ENCODE peak calls at places on chromosome 17, in seven cellular contexts. One of them, this sample, is unnamed.

GRCh38 chr17:65683428-65683827 is 122.0 kb upstream of the AXIN2 start:
- DNase-seq in adipocyte: no peak
- DNase-seq in psoas muscle: no peak
- DNase-seq in astrocyte of the spinal cord: no peak
- DNase-seq in A673: no peak
- DNase-seq in cardiac fibroblast: no peak
- DNase-seq in foreskin fibroblast: no peak
- DNase-seq in this sample: no peak

GRCh38 chr17:78130080-78130438 is 512 bp upstream of the TMC8 start:
- DNase-seq in adipocyte: no peak
- DNase-seq in psoas muscle: no peak
- DNase-seq in astrocyte of the spinal cord: no peak
- DNase-seq in A673: no peak
- DNase-seq in cardiac fibroblast: no peak
- DNase-seq in foreskin fibroblast: no peak
- DNase-seq in this sample: no peak

GRCh38 chr17:51585514-51586104 is 325.3 kb downstream of the UTP18 start:
- DNase-seq in adipocyte: no peak
- DNase-seq in psoas muscle: no peak
- DNase-seq in astrocyte of the spinal cord: no peak
- DNase-seq in A673: no peak
- DNase-seq in cardiac fibroblast: no peak
- DNase-seq in foreskin fibroblast: no peak
- DNase-seq in this sample: no peak

GRCh38 chr17:77546772-77547201 is 406.0 kb downstream of the SEC14L1 start:
- DNase-seq in adipocyte: no peak
- DNase-seq in psoas muscle: no peak
- DNase-seq in astrocyte of the spinal cord: no peak
- DNase-seq in A673: peak; percentile 91
- DNase-seq in cardiac fibroblast: no peak
- DNase-seq in foreskin fibroblast: no peak
- DNase-seq in this sample: no peak

GRCh38 chr17:42980766-42981397 is 517 bp downstream of the RUNDC1 start:
- DNase-seq in adipocyte: peak; percentile 74
- DNase-seq in psoas muscle: peak; percentile 39
- DNase-seq in astrocyte of the spinal cord: peak; percentile 24
- DNase-seq in A673: no peak
- DNase-seq in cardiac fibroblast: peak; percentile 53
- DNase-seq in foreskin fibroblast: peak; percentile 55
- DNase-seq in this sample: peak; percentile 59

GRCh38 chr17:64354396-64354795 is 36.3 kb downstream of the PECAM1 start:
- DNase-seq in adipocyte: no peak
- DNase-seq in psoas muscle: no peak
- DNase-seq in astrocyte of the spinal cord: no peak
- DNase-seq in A673: no peak
- DNase-seq in cardiac fibroblast: no peak
- DNase-seq in foreskin fibroblast: no peak
- DNase-seq in this sample: peak; percentile 64

GRCh38 chr17:62085511-62086408 is 20.7 kb upstream of the MED13 start:
- DNase-seq in adipocyte: peak; percentile 63
- DNase-seq in psoas muscle: no peak
- DNase-seq in astrocyte of the spinal cord: peak; percentile 73
- DNase-seq in A673: no peak
- DNase-seq in cardiac fibroblast: peak; percentile 18
- DNase-seq in foreskin fibroblast: peak; percentile 31
- DNase-seq in this sample: no peak

GRCh38 chr17:2029911-2030778 is at the start of gene DPH1:
- DNase-seq in adipocyte: peak; percentile 97
- DNase-seq in psoas muscle: peak; percentile 92
- DNase-seq in astrocyte of the spinal cord: peak; percentile 89
- DNase-seq in A673: peak; percentile 94
- DNase-seq in cardiac fibroblast: peak; percentile 91
- DNase-seq in foreskin fibroblast: peak; percentile 87
- DNase-seq in this sample: peak; percentile 96

GRCh38 chr17:80311216-80311827 is 50.7 kb downstream of the RNF213 start:
- DNase-seq in adipocyte: no peak
- DNase-seq in psoas muscle: no peak
- DNase-seq in astrocyte of the spinal cord: no peak
- DNase-seq in A673: no peak
- DNase-seq in cardiac fibroblast: no peak
- DNase-seq in foreskin fibroblast: no peak
- DNase-seq in this sample: no peak

GRCh38 chr17:17350491-17351355 is 47.5 kb downstream of the NT5M start:
- DNase-seq in adipocyte: peak; percentile 69
- DNase-seq in psoas muscle: no peak
- DNase-seq in astrocyte of the spinal cord: peak; percentile 31
- DNase-seq in A673: no peak
- DNase-seq in cardiac fibroblast: no peak
- DNase-seq in foreskin fibroblast: peak; percentile 35
- DNase-seq in this sample: peak; percentile 41

GRCh38 chr17:78865682-78866390 is 25.2 kb upstream of the USP36 start:
- DNase-seq in adipocyte: peak; percentile 90
- DNase-seq in psoas muscle: peak; percentile 82
- DNase-seq in astrocyte of the spinal cord: peak; percentile 83
- DNase-seq in A673: peak; percentile 81
- DNase-seq in cardiac fibroblast: peak; percentile 83
- DNase-seq in foreskin fibroblast: peak; percentile 67
- DNase-seq in this sample: peak; percentile 83

GRCh38 chr17:30921544-30922196 is at the start of gene ADAP2:
- DNase-seq in adipocyte: peak; percentile 25
- DNase-seq in psoas muscle: peak; percentile 59
- DNase-seq in astrocyte of the spinal cord: no peak
- DNase-seq in A673: no peak
- DNase-seq in cardiac fibroblast: no peak
- DNase-seq in foreskin fibroblast: no peak
- DNase-seq in this sample: no peak
- H3K4me3 ChIP-seq in adipocyte: peak within 1 kb of the TSS; percentile 66
- H3K4me3 ChIP-seq in psoas muscle: peak within 1 kb of the TSS; percentile 71
- H3K4me3 ChIP-seq in astrocyte of the spinal cord: peak within 1 kb of the TSS; percentile 18
- H3K4me3 ChIP-seq in A673: no peak within 1 kb of the TSS
- H3K4me3 ChIP-seq in cardiac fibroblast: peak within 1 kb of the TSS; percentile 29
- H3K4me3 ChIP-seq in foreskin fibroblast: peak within 1 kb of the TSS; percentile 9
- H3K4me3 ChIP-seq in this sample: peak within 1 kb of the TSS; percentile 39

GRCh38 chr17:32159586-32160438 is 17.5 kb downstream of the RHOT1 start:
- DNase-seq in adipocyte: no peak
- DNase-seq in psoas muscle: no peak
- DNase-seq in astrocyte of the spinal cord: no peak
- DNase-seq in A673: no peak
- DNase-seq in cardiac fibroblast: no peak
- DNase-seq in foreskin fibroblast: no peak
- DNase-seq in this sample: no peak
- H3K4me3 ChIP-seq in adipocyte: no peak overlapping the region
- H3K4me3 ChIP-seq in psoas muscle: no peak overlapping the region
- H3K4me3 ChIP-seq in astrocyte of the spinal cord: no peak overlapping the region
- H3K4me3 ChIP-seq in A673: no peak overlapping the region
- H3K4me3 ChIP-seq in cardiac fibroblast: no peak overlapping the region
- H3K4me3 ChIP-seq in foreskin fibroblast: no peak overlapping the region
- H3K4me3 ChIP-seq in this sample: no peak overlapping the region

GRCh38 chr17:81392909-81393654 is 2.2 kb upstream of the BAHCC1 start:
- DNase-seq in adipocyte: peak; percentile 46
- DNase-seq in psoas muscle: peak; percentile 44
- DNase-seq in astrocyte of the spinal cord: no peak
- DNase-seq in A673: peak; percentile 54
- DNase-seq in cardiac fibroblast: peak; percentile 36
- DNase-seq in foreskin fibroblast: no peak
- DNase-seq in this sample: peak; percentile 32

GRCh38 chr17:81394831-81395599 is at the start of gene BAHCC1:
- DNase-seq in adipocyte: peak; percentile 100
- DNase-seq in psoas muscle: peak; percentile 100
- DNase-seq in astrocyte of the spinal cord: peak; percentile 100
- DNase-seq in A673: peak; percentile 100
- DNase-seq in cardiac fibroblast: peak; percentile 100
- DNase-seq in foreskin fibroblast: peak; percentile 100
- DNase-seq in this sample: peak; percentile 100

GRCh38 chr17:81394377-81394747 is 895 bp upstream of the BAHCC1 start:
- DNase-seq in adipocyte: peak; percentile 65
- DNase-seq in psoas muscle: no peak
- DNase-seq in astrocyte of the spinal cord: no peak
- DNase-seq in A673: no peak
- DNase-seq in cardiac fibroblast: no peak
- DNase-seq in foreskin fibroblast: no peak
- DNase-seq in this sample: no peak

GRCh38 chr17:81391964-81392908 is 3.0 kb upstream of the BAHCC1 start:
- DNase-seq in adipocyte: peak; percentile 71
- DNase-seq in psoas muscle: peak; percentile 75
- DNase-seq in astrocyte of the spinal cord: peak; percentile 70
- DNase-seq in A673: no peak
- DNase-seq in cardiac fibroblast: peak; percentile 93
- DNase-seq in foreskin fibroblast: peak; percentile 61
- DNase-seq in this sample: peak; percentile 63

GRCh38 chr17:81393684-81394376 is 1.4 kb upstream of the BAHCC1 start:
- DNase-seq in adipocyte: peak; percentile 100
- DNase-seq in psoas muscle: peak; percentile 100
- DNase-seq in astrocyte of the spinal cord: peak; percentile 100
- DNase-seq in A673: peak; percentile 100
- DNase-seq in cardiac fibroblast: peak; percentile 100
- DNase-seq in foreskin fibroblast: peak; percentile 100
- DNase-seq in this sample: peak; percentile 100
- H3K4me3 ChIP-seq in adipocyte: peak overlapping the region; percentile 90
- H3K4me3 ChIP-seq in psoas muscle: peak overlapping the region; percentile 76
- H3K4me3 ChIP-seq in astrocyte of the spinal cord: peak overlapping the region; percentile 56
- H3K4me3 ChIP-seq in A673: peak overlapping the region; percentile 89
- H3K4me3 ChIP-seq in cardiac fibroblast: peak overlapping the region; percentile 30
- H3K4me3 ChIP-seq in foreskin fibroblast: peak overlapping the region; percentile 69
- H3K4me3 ChIP-seq in this sample: peak overlapping the region; percentile 66

DNA sequence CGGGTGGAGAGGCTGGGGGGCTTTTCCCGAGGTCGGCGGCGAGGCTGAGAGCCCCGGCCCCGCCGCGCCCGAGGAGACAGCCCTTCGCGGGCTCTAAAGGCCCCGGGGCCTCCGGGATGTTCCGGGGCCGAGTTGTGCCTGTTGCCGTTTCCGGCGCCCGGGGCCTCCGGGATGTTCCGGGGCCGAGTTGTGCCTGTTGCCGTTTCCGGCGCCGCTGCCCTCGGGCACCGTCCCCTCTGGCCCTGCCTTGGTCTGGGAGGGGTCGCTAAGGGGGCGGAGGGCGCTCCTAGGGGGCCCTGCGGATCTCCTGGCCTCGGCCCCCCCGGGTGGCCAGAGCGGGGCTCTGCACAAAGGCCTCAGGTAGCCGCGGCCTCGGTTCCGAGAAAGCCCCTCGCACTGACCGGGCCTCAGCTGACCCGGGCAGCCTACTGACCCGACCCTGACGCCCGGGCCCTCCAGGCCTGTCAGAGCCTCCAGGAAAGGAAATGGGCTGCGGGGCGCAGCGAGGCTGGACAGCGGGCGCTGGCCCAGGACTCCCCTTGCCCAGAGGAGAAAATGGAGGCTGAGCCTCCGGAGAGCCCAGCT is 24.2 kb downstream of the ACTG1 start:
- DNase-seq in adipocyte: peak; percentile 36
- DNase-seq in psoas muscle: peak; percentile 49
- DNase-seq in astrocyte of the spinal cord: no peak
- DNase-seq in A673: no peak
- DNase-seq in cardiac fibroblast: no peak
- DNase-seq in foreskin fibroblast: no peak
- DNase-seq in this sample: no peak
- H3K4me3 ChIP-seq in adipocyte: peak overlapping the region; percentile 77
- H3K4me3 ChIP-seq in psoas muscle: peak overlapping the region; percentile 85
- H3K4me3 ChIP-seq in astrocyte of the spinal cord: peak overlapping the region; percentile 41
- H3K4me3 ChIP-seq in A673: peak overlapping the region; percentile 50
- H3K4me3 ChIP-seq in cardiac fibroblast: peak overlapping the region; percentile 33
- H3K4me3 ChIP-seq in foreskin fibroblast: peak overlapping the region; percentile 52
- H3K4me3 ChIP-seq in this sample: peak overlapping the region; percentile 65

GRCh38 chr17:82094931-82095776 is 2.9 kb downstream of the FASN start:
- DNase-seq in adipocyte: no peak
- DNase-seq in psoas muscle: peak; percentile 12
- DNase-seq in astrocyte of the spinal cord: no peak
- DNase-seq in A673: no peak
- DNase-seq in cardiac fibroblast: no peak
- DNase-seq in foreskin fibroblast: no peak
- DNase-seq in this sample: no peak
- H3K4me3 ChIP-seq in adipocyte: peak overlapping the region; percentile 95
- H3K4me3 ChIP-seq in psoas muscle: peak overlapping the region; percentile 1
- H3K4me3 ChIP-seq in astrocyte of the spinal cord: no peak overlapping the region
- H3K4me3 ChIP-seq in A673: peak overlapping the region; percentile 99
- H3K4me3 ChIP-seq in cardiac fibroblast: no peak overlapping the region
- H3K4me3 ChIP-seq in foreskin fibroblast: peak overlapping the region; percentile 79
- H3K4me3 ChIP-seq in this sample: no peak overlapping the region

GRCh38 chr17:50026901-50027638 is 28.8 kb upstream of the ITGA3 start:
- DNase-seq in adipocyte: peak; percentile 88
- DNase-seq in psoas muscle: peak; percentile 85
- DNase-seq in astrocyte of the spinal cord: peak; percentile 77
- DNase-seq in A673: peak; percentile 67
- DNase-seq in cardiac fibroblast: peak; percentile 85
- DNase-seq in foreskin fibroblast: peak; percentile 77
- DNase-seq in this sample: peak; percentile 90
- H3K4me3 ChIP-seq in adipocyte: peak overlapping the region; percentile 73
- H3K4me3 ChIP-seq in psoas muscle: peak overlapping the region; percentile 30
- H3K4me3 ChIP-seq in astrocyte of the spinal cord: peak overlapping the region; percentile 4
- H3K4me3 ChIP-seq in A673: no peak overlapping the region
- H3K4me3 ChIP-seq in cardiac fibroblast: peak overlapping the region; percentile 24
- H3K4me3 ChIP-seq in foreskin fibroblast: peak overlapping the region; percentile 38
- H3K4me3 ChIP-seq in this sample: peak overlapping the region; percentile 26

GRCh38 chr17:35433075-35433894 is 985 bp upstream of the SLFN12 start:
- DNase-seq in adipocyte: peak; percentile 96
- DNase-seq in psoas muscle: peak; percentile 67
- DNase-seq in astrocyte of the spinal cord: peak; percentile 98
- DNase-seq in A673: peak; percentile 93
- DNase-seq in cardiac fibroblast: peak; percentile 99
- DNase-seq in foreskin fibroblast: peak; percentile 99
- DNase-seq in this sample: peak; percentile 100
- H3K4me3 ChIP-seq in adipocyte: peak overlapping the region; percentile 92
- H3K4me3 ChIP-seq in psoas muscle: peak overlapping the region; percentile 70
- H3K4me3 ChIP-seq in astrocyte of the spinal cord: peak overlapping the region; percentile 62
- H3K4me3 ChIP-seq in A673: no peak overlapping the region
- H3K4me3 ChIP-seq in cardiac fibroblast: peak overlapping the region; percentile 66
- H3K4me3 ChIP-seq in foreskin fibroblast: peak overlapping the region; percentile 61
- H3K4me3 ChIP-seq in this sample: peak overlapping the region; percentile 75

GRCh38 chr17:8150194-8151119 is 1.7 kb downstream of the PER1 start:
- DNase-seq in adipocyte: no peak
- DNase-seq in psoas muscle: peak; percentile 19
- DNase-seq in astrocyte of the spinal cord: no peak
- DNase-seq in A673: no peak
- DNase-seq in cardiac fibroblast: peak; percentile 22
- DNase-seq in foreskin fibroblast: no peak
- DNase-seq in this sample: no peak
- H3K4me3 ChIP-seq in adipocyte: peak overlapping the region; percentile 93
- H3K4me3 ChIP-seq in psoas muscle: peak overlapping the region; percentile 97
- H3K4me3 ChIP-seq in astrocyte of the spinal cord: peak overlapping the region; percentile 93
- H3K4me3 ChIP-seq in A673: peak overlapping the region; percentile 83
- H3K4me3 ChIP-seq in cardiac fibroblast: peak overlapping the region; percentile 91
- H3K4me3 ChIP-seq in foreskin fibroblast: peak overlapping the region; percentile 70
- H3K4me3 ChIP-seq in this sample: peak overlapping the region; percentile 94